ENCODE peak calls at places on chromosomes 11 and 22, in four cellular contexts. I is KBM-7; G is activated CD8-positive, alpha-beta memory T cell treated with anti-CD3 and anti-CD28 coated beads, Interleukin-2, amount 50 U/mL, for 48 hours; J is COR-L47. B is an unnamed sample.

GRCh38 chr11:61967177-61967923 is at the start of gene FTH1:
- DNase-seq in I (peak), G (peak), J (peak), B (peak)

GRCh38 chr22:30159561-30160353 is 79.5 kb downstream of the HORMAD2 start:
- DNase-seq in I (no peak), G (no peak), J (no peak), B (no peak)

GRCh38 chr22:42992886-42993479 is 22.0 kb downstream of the PACSIN2 start:
- DNase-seq in I (no peak), G (no peak), J (no peak), B (no peak)

GRCh38 chr22:39178206-39179111 is 26.0 kb upstream of the CBX7 start:
- DNase-seq in I (no peak), G (no peak), J (no peak), B (no peak)

GRCh38 chr11:33910261-33910959 is 18.5 kb upstream of the LMO2 start:
- DNase-seq in I (no peak), G (no peak), J (no peak), B (no peak)

GRCh38 chr11:103832762-103833161 is 203.7 kb upstream of the DDI1 start:
- DNase-seq in I (no peak), G (no peak), J (no peak), B (no peak)

GRCh38 chr11:117882539-117882938 is 6.1 kb upstream of the FXYD6 start:
- DNase-seq in I (no peak), G (peak), J (peak), B (no peak)

GRCh38 chr11:70494559-70495350 is 96.4 kb downstream of the CTTN start:
- DNase-seq in I (no peak), G (no peak), J (no peak), B (no peak)

GRCh38 chr11:46238967-46239800 is 38.3 kb upstream of the CREB3L1 start:
- DNase-seq in I (peak), G (peak), J (peak), B (peak)

GRCh38 chr11:47270331-47271271 is 668 bp downstream of the MADD start:
- DNase-seq in I (peak), G (peak), J (no peak), B (peak)

GRCh38 chr22:50483106-50483505 is 1.8 kb downstream of the ADM2 start:
- DNase-seq in I (no peak), G (no peak), J (no peak), B (no peak)

GRCh38 chr22:24977370-24978230 is 25.1 kb downstream of the KIAA1671 start:
- DNase-seq in I (no peak), G (no peak), J (no peak), B (no peak)

GRCh38 chr22:23547818-23548500 is 32.1 kb downstream of the IGLL1 start:
- DNase-seq in I (no peak), G (no peak), J (no peak), B (no peak)

GRCh38 chr11:84430661-84431060 is 1144.5 kb upstream of the CCDC90B start:
- DNase-seq in I (no peak), G (no peak), J (peak), B (no peak)

GRCh38 chr22:20384865-20385264 is 9.1 kb upstream of the ZNF74 start:
- DNase-seq in I (no peak), G (no peak), J (no peak), B (no peak)

GRCh38 chr11:125519865-125520834 is 24.1 kb upstream of the FEZ1 start:
- DNase-seq in I (no peak), G (no peak), J (no peak), B (no peak)

GRCh38 chr11:69131644-69132300 is 24.0 kb upstream of the SMIM38 start:
- DNase-seq in I (no peak), G (no peak), J (peak), B (peak)

GRCh38 chr11:76659672-76660532 is 10.6 kb downstream of the LRRC32 start:
- DNase-seq in I (no peak), G (no peak), J (no peak), B (no peak)

GRCh38 chr22:31822523-31822922 is 68.7 kb downstream of the DEPDC5 start:
- DNase-seq in I (no peak), G (no peak), J (no peak), B (no peak)

GRCh38 chr11:56497010-56497409 is 5.8 kb upstream of the OR5M8 start:
- DNase-seq in I (no peak), G (no peak), J (no peak), B (no peak)

GRCh38 chr22:28181332-28181731 is 262.3 kb upstream of the PITPNB start:
- DNase-seq in I (no peak), G (no peak), J (no peak), B (no peak)

GRCh38 chr11:68855205-68855978 is 13.7 kb upstream of the CPT1A start:
- DNase-seq in I (peak), G (peak), J (no peak), B (no peak)

GRCh38 chr22:36486619-36487384 is 5.4 kb upstream of the TXN2 start:
- DNase-seq in I (peak), G (peak), J (peak), B (no peak)

GRCh38 chr11:36339899-36340298 is 43.8 kb downstream of the PRR5L start:
- DNase-seq in I (no peak), G (no peak), J (no peak), B (no peak)

GRCh38 chr11:78101073-78101472 is 21.4 kb upstream of the NDUFC2 start:
- DNase-seq in I (no peak), G (no peak), J (no peak), B (no peak)

GRCh38 chr22:23156286-23156685 is 11.0 kb downstream of the RAB36 start:
- DNase-seq in I (no peak), G (no peak), J (no peak), B (peak)

GRCh38 chr11:72078477-72078876 is 1.9 kb downstream of the NUMA1 start:
- DNase-seq in I (no peak), G (no peak), J (no peak), B (no peak)

GRCh38 chr11:5967708-5968107 is 586 bp downstream of the OR56A5 start:
- DNase-seq in I (no peak), G (no peak), J (no peak), B (no peak)

GRCh38 chr11:113184498-113184897 is 129.9 kb upstream of the TTC12 start:
- DNase-seq in I (no peak), G (no peak), J (no peak), B (no peak)

GRCh38 chr22:39498368-39498767 is 3.7 kb upstream of the MIEF1 start:
- DNase-seq in I (no peak), G (no peak), J (peak), B (no peak)

GRCh38 chr11:20112291-20113146 is 47.8 kb downstream of the DBX1 start:
- DNase-seq in I (peak), G (no peak), J (peak), B (peak)

GRCh38 chr11:105298174-105298573 is 158.6 kb upstream of the CARD18 start:
- DNase-seq in I (no peak), G (no peak), J (no peak), B (no peak)

GRCh38 chr11:132520199-132520598 is 1012.1 kb downstream of the OPCML start:
- DNase-seq in I (no peak), G (no peak), J (no peak), B (no peak)

B was measured in K562.